ENCODE peak calls at places on chromosomes 1 and 21, in six cellular contexts. L, Z, X, W, R and K are unnamed samples.

GRCh38 chr1:14578156-14578555 is 20.3 kb upstream of the KAZN start:
- DNase-seq in L (no peak), Z (no peak), X (no peak), W (no peak), R (no peak), K (no peak)

GRCh38 chr1:63779338-63779819 is 5.6 kb downstream of the ROR1 start:
- DNase-seq in L (no peak), Z (no peak), X (no peak), W (peak), R (no peak), K (no peak)

GRCh38 chr1:162498442-162498785 is 796 bp downstream of the UHMK1 start:
- DNase-seq in L (no peak), Z (no peak), X (no peak), W (no peak), R (no peak), K (no peak)

GRCh38 chr1:161242313-161242712 is 4.3 kb upstream of the NR1I3 start:
- DNase-seq in L (no peak), Z (no peak), X (no peak), W (no peak), R (no peak), K (no peak)

GRCh38 chr1:109630881-109631512 is 11.4 kb downstream of the AMPD2 start:
- DNase-seq in L (no peak), Z (no peak), X (no peak), W (no peak), R (no peak), K (no peak)

GRCh38 chr1:196401454-196401838 is 206.8 kb downstream of the KCNT2 start:
- DNase-seq in L (no peak), Z (no peak), X (no peak), W (no peak), R (no peak), K (no peak)

GRCh38 chr1:176639136-176639535 is 176.2 kb downstream of the PAPPA2 start:
- DNase-seq in L (no peak), Z (no peak), X (no peak), W (no peak), R (no peak), K (no peak)

GRCh38 chr1:29719253-29719652 is 482.9 kb downstream of the PTPRU start:
- DNase-seq in L (no peak), Z (no peak), X (no peak), W (no peak), R (no peak), K (no peak)

GRCh38 chr1:146029097-146029496 is 7.6 kb upstream of the HJV start:
- DNase-seq in L (no peak), Z (no peak), X (no peak), W (no peak), R (no peak), K (no peak)

GRCh38 chr1:43913051-43913501 is 20.5 kb upstream of the ARTN start:
- DNase-seq in L (no peak), Z (no peak), X (peak), W (no peak), R (no peak), K (no peak)

GRCh38 chr21:42861311-42862122 is 17.8 kb downstream of the WDR4 start:
- DNase-seq in L (no peak), Z (no peak), X (no peak), W (no peak), R (no peak), K (no peak)

GRCh38 chr21:39655589-39655988 is 42.8 kb downstream of the B3GALT5 start:
- DNase-seq in L (no peak), Z (no peak), X (no peak), W (no peak), R (peak), K (no peak)

GRCh38 chr1:67570473-67571143 is 114.4 kb upstream of the GADD45A start:
- DNase-seq in L (no peak), Z (no peak), X (no peak), W (peak), R (no peak), K (no peak)

GRCh38 chr1:238898856-238899255 is 487.5 kb upstream of the CHRM3 start:
- DNase-seq in L (no peak), Z (no peak), X (no peak), W (no peak), R (no peak), K (no peak)

GRCh38 chr1:51061231-51061943 is 40.6 kb upstream of the C1orf185 start:
- DNase-seq in L (no peak), Z (no peak), X (no peak), W (no peak), R (no peak), K (no peak)

GRCh38 chr21:23402929-23403520 is 2204.3 kb downstream of the MRPL39 start:
- DNase-seq in L (no peak), Z (no peak), X (no peak), W (no peak), R (no peak), K (no peak)

GRCh38 chr1:186155594-186155993 is 219.5 kb downstream of the TPR start:
- DNase-seq in L (no peak), Z (no peak), X (peak), W (peak), R (no peak), K (no peak)

GRCh38 chr1:119372493-119373086 is 4.0 kb downstream of the HAO2 start:
- DNase-seq in L (no peak), Z (no peak), X (peak), W (no peak), R (no peak), K (no peak)

GRCh38 chr1:26739251-26739914 is 43.6 kb downstream of the ARID1A start:
- DNase-seq in L (no peak), Z (no peak), X (no peak), W (no peak), R (no peak), K (no peak)

GRCh38 chr1:220198186-220199005 is 73.9 kb downstream of the RAB3GAP2 start:
- DNase-seq in L (no peak), Z (no peak), X (no peak), W (no peak), R (no peak), K (no peak)

GRCh38 chr1:201641524-201642253 is 102.8 kb downstream of the NAV1 start:
- DNase-seq in L (no peak), Z (no peak), X (no peak), W (no peak), R (no peak), K (no peak)

GRCh38 chr1:5596651-5597050 is 395.6 kb downstream of the NPHP4 start:
- DNase-seq in L (no peak), Z (no peak), X (no peak), W (no peak), R (no peak), K (no peak)

GRCh38 chr1:53627031-53627430 is 111.9 kb downstream of the GLIS1 start:
- DNase-seq in L (no peak), Z (no peak), X (no peak), W (no peak), R (no peak), K (no peak)

GRCh38 chr1:31110846-31111245 is 45.3 kb upstream of the PUM1 start:
- DNase-seq in L (no peak), Z (no peak), X (no peak), W (no peak), R (no peak), K (no peak)

DNA sequence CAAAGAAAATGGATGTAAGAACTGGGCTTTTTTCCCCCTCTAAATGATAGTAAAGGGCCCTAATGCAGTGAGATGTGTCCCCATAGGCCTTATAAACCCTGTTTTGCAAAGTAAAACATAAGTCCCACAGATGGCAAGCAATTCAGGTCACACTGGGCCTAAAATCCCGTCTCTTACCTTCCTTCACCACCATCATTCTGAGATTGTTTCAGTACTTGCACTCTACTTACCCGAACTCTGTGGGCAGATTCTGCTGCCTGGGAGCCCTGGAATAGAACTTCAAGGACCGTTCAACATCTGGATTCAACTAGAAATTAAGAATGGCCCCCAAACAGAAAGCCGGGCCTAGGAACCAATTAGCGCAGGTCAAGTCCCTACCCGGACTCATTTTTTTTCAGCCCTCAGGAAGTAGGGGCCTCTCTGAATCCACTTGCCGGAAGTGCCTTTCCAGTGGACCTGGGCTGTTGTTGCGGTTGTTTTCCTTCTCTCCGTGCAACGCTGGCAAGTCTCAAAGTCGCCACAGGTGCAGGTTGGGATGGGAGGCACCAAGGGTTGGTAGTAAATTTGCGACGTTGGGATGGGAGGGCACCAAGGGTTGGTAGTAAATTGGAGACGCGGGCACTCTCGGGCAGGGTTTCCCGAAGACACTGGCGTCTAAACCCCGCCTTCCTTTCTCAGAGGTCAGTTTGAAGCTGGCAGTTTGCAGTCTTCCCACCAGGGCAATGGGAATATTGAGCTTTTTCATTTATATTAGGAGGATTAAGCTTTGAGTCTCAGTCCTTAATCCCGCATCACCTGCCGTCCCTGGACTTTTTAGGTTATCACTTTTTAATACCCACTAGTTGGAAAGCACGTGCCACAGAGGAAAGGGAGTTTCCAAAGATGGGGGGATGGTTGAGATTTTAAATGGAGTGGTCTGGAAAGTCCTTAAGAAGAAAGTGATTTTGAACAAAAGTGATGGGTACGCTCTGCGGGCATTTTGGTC is at the start of gene TMEM69:
- DNase-seq in L (no peak), Z (peak), X (peak), W (peak), R (peak), K (peak)
- TF ChIP-seq CTCF in L (peak), Z (no peak), X (peak), W (no peak), R (peak), K (peak)

GRCh38 chr1:190837888-190838287 is 360.2 kb upstream of the BRINP3 start:
- DNase-seq in L (no peak), Z (no peak), X (no peak), W (no peak), R (no peak), K (no peak)
- TF ChIP-seq CTCF in L (no peak), Z (no peak), X (no peak), W (no peak), R (no peak), K (no peak)

GRCh38 chr1:181504294-181505115 is 21.2 kb downstream of the CACNA1E start:
- DNase-seq in L (no peak), Z (no peak), X (peak), W (no peak), R (no peak), K (no peak)
- TF ChIP-seq CTCF in L (no peak), Z (no peak), X (peak), W (peak), R (no peak), K (peak)

DNA sequence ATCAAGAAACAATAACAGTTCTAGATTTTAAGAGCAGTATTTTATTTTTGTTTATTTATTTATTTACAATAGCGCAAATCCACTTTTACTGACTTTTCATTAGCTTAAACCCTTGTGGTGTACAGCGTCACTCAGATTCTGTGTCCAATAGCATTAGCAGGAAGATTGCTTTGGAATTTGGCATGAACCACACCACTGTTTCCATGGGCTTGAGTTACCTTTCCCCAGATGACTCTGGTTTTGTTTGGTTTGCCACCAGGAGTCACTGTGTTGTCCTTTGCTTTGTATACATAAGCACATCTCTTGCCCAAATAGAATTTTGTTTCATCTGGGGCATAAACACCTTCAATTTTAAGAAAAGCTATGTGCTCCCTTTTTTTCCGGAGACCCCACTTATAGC is 25.9 kb upstream of the SNRPE start:
- DNase-seq in L (no peak), Z (no peak), X (no peak), W (no peak), R (no peak), K (no peak)
- TF ChIP-seq CTCF in L (no peak), Z (no peak), X (no peak), W (no peak), R (no peak), K (peak)

DNA sequence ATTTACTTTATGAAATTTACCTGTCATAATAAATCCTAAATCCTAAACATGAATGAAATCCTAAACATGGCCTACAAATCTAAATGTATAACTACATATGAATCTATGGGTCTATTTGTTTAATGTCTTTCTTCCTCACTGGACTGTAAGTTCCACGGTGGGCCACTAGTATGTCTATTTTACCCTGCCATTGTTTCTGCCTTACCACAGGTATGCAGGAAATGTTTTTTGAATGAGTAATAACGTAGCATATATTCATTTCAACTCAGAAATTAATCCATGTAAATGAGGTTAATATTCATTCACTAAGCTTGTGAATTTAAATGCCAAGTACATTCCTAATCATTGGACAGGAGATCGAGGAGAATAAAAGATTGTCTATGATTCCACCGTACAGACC is 35.3 kb downstream of the B3GALNT2 start:
- DNase-seq in L (no peak), Z (no peak), X (no peak), W (no peak), R (no peak), K (no peak)
- TF ChIP-seq CTCF in L (no peak), Z (no peak), X (no peak), W (peak), R (no peak), K (peak)